ENCODE peak calls at places on chromosome 12, in seven cellular contexts. U, R, O, Y, M, E and V are unnamed samples.

GRCh38 chr12:1767407-1768090 is 52.8 kb upstream of the LRTM2 start:
- DNase-seq in U (peak; percentile 41), R (no peak), O (no peak), Y (no peak), M (no peak), E (no peak), V (no peak)

GRCh38 chr12:98939350-98939749 is 294.3 kb downstream of the APAF1 start:
- DNase-seq in U (no peak), R (peak; percentile 48), O (peak; percentile 24), Y (no peak), M (no peak), E (no peak), V (peak; percentile 36)

GRCh38 chr12:46559311-46559710 is 186.7 kb upstream of the SLC38A2 start:
- DNase-seq in U (no peak), R (peak; percentile 79), O (no peak), Y (no peak), M (no peak), E (no peak), V (no peak)

GRCh38 chr12:27462851-27463250 is 16.3 kb downstream of the SMCO2 start:
- DNase-seq in U (peak; percentile 99), R (peak; percentile 46), O (no peak), Y (no peak), M (no peak), E (no peak), V (peak; percentile 25)

GRCh38 chr12:111056618-111057521 is 136.5 kb upstream of the MYL2 start:
- DNase-seq in U (no peak), R (no peak), O (no peak), Y (peak; percentile 52), M (no peak), E (peak; percentile 52), V (no peak)

GRCh38 chr12:74780458-74781241 is 243.0 kb downstream of the ATXN7L3B start:
- DNase-seq in U (no peak), R (peak; percentile 18), O (peak; percentile 81), Y (no peak), M (no peak), E (no peak), V (no peak)

GRCh38 chr12:77116277-77116676 is 50.9 kb upstream of the E2F7 start:
- DNase-seq in U (no peak), R (peak; percentile 71), O (peak; percentile 84), Y (no peak), M (no peak), E (no peak), V (peak; percentile 53)

GRCh38 chr12:27866382-27867101 is 86.5 kb upstream of the MANSC4 start:
- DNase-seq in U (peak; percentile 94), R (peak; percentile 47), O (peak; percentile 78), Y (no peak), M (no peak), E (no peak), V (no peak)

GRCh38 chr12:123942277-123942653 is 30.4 kb downstream of the CCDC92 start:
- DNase-seq in U (no peak), R (peak; percentile 95), O (peak; percentile 89), Y (no peak), M (no peak), E (no peak), V (peak; percentile 27)

GRCh38 chr12:26097046-26097878 is 27.6 kb downstream of the BHLHE41 start:
- DNase-seq in U (peak; percentile 77), R (peak; percentile 80), O (peak; percentile 71), Y (peak; percentile 24), M (peak; percentile 35), E (peak; percentile 37), V (peak; percentile 76)

GRCh38 chr12:83945871-83946270 is 966.7 kb downstream of the SLC6A15 start:
- DNase-seq in U (peak; percentile 33), R (peak; percentile 89), O (peak; percentile 35), Y (no peak), M (no peak), E (no peak), V (peak; percentile 31)

GRCh38 chr12:77850698-77851097 is 20.0 kb downstream of the NAV3 start:
- DNase-seq in U (no peak), R (no peak), O (no peak), Y (no peak), M (no peak), E (no peak), V (no peak)

GRCh38 chr12:56040963-56041578 is 647 bp upstream of the RPS26 start:
- DNase-seq in U (no peak), R (no peak), O (no peak), Y (no peak), M (no peak), E (no peak), V (no peak)

GRCh38 chr12:38886064-38886463 is 19.3 kb downstream of the CPNE8 start:
- DNase-seq in U (no peak), R (peak; percentile 91), O (no peak), Y (no peak), M (no peak), E (no peak), V (no peak)

GRCh38 chr12:102021540-102022246 is 40.1 kb downstream of the WASHC3 start:
- DNase-seq in U (no peak), R (no peak), O (no peak), Y (no peak), M (no peak), E (no peak), V (no peak)

GRCh38 chr12:116368196-116369194 is 91.0 kb upstream of the MED13L start:
- DNase-seq in U (no peak), R (no peak), O (no peak), Y (no peak), M (no peak), E (no peak), V (no peak)

GRCh38 chr12:15205341-15206010 is 15.7 kb downstream of the RERG start:
- DNase-seq in U (no peak), R (peak; percentile 71), O (no peak), Y (no peak), M (no peak), E (no peak), V (peak; percentile 63)

GRCh38 chr12:116087399-116087798 is 190.1 kb downstream of the MED13L start:
- DNase-seq in U (no peak), R (no peak), O (no peak), Y (no peak), M (no peak), E (no peak), V (no peak)

GRCh38 chr12:105493091-105493615 is 162.7 kb downstream of the C12orf75 start:
- DNase-seq in U (no peak), R (no peak), O (peak; percentile 22), Y (no peak), M (no peak), E (no peak), V (no peak)

GRCh38 chr12:13950502-13950901 is 30.9 kb downstream of the GRIN2B start:
- DNase-seq in U (no peak), R (no peak), O (no peak), Y (no peak), M (no peak), E (no peak), V (no peak)

GRCh38 chr12:82659343-82660207 is 27.1 kb upstream of the TMTC2 start:
- DNase-seq in U (peak; percentile 21), R (no peak), O (no peak), Y (no peak), M (no peak), E (no peak), V (no peak)

GRCh38 chr12:109111775-109112491 is 4.5 kb upstream of the ACACB start:
- DNase-seq in U (peak; percentile 46), R (peak; percentile 63), O (peak; percentile 59), Y (no peak), M (peak; percentile 24), E (peak; percentile 17), V (peak; percentile 80)

GRCh38 chr12:65891219-65891618 is 66.9 kb downstream of the HMGA2 start:
- DNase-seq in U (no peak), R (peak; percentile 76), O (peak; percentile 61), Y (no peak), M (no peak), E (no peak), V (peak; percentile 46)

GRCh38 chr12:28963554-28963953 is 185.5 kb upstream of the FAR2 start:
- DNase-seq in U (peak; percentile 69), R (peak; percentile 72), O (peak; percentile 21), Y (no peak), M (no peak), E (no peak), V (peak; percentile 69)